ENCODE peak calls at places on chromosomes 16 and 17, in four cellular contexts. A is left ventricle myocardium inferior; F is CD4-positive, alpha-beta memory T cell; V is substantia nigra. Q is an unnamed sample.

GRCh38 chr17:80660527-80661198 is 116.0 kb downstream of the RPTOR start:
- DNase-seq in V (no peak), F (no peak), A (no peak), Q (no peak)

GRCh38 chr16:68358951-68359350 is 48.1 kb downstream of the PRMT7 start:
- DNase-seq in V (no peak), A (no peak), F (no peak), Q (no peak)

GRCh38 chr17:65163990-65164495 is 26.9 kb downstream of the RGS9 start:
- DNase-seq in F (peak), A (no peak), V (no peak), Q (no peak)

GRCh38 chr17:7380855-7381683 is at the start of gene TNK1:
- DNase-seq in A (peak), F (no peak), V (no peak), Q (no peak)

GRCh38 chr17:11554042-11554441 is 44.2 kb upstream of the DNAH9 start:
- DNase-seq in V (no peak), F (no peak), A (no peak), Q (no peak)

GRCh38 chr17:44049294-44050080 is 17.0 kb downstream of the LSM12 start:
- DNase-seq in A (no peak), F (no peak), V (no peak), Q (no peak)

GRCh38 chr17:44223574-44224046 is 4.1 kb upstream of the UBTF start:
- DNase-seq in A (no peak), F (no peak), V (peak), Q (no peak)

GRCh38 chr17:67032382-67032781 is 12.0 kb upstream of the CACNG1 start:
- DNase-seq in V (no peak), F (no peak), A (no peak), Q (no peak)

GRCh38 chr17:77491921-77492445 is 351.2 kb downstream of the SEC14L1 start:
- DNase-seq in A (peak), F (no peak), V (no peak), Q (no peak)

GRCh38 chr16:20740007-20740883 is 1.4 kb downstream of the THUMPD1 start:
- DNase-seq in F (peak), V (no peak), A (no peak), Q (no peak)

GRCh38 chr16:3880623-3881498 is at the start of gene CREBBP:
- DNase-seq in F (peak), A (peak), V (peak), Q (peak)

GRCh38 chr17:1707107-1707506 is 3.1 kb downstream of the TLCD2 start:
- DNase-seq in A (no peak), F (peak), V (no peak), Q (no peak)
- H3K27ac ChIP-seq in A (no peak), F (peak), V (no peak), Q (no peak)

GRCh38 chr16:69833791-69834282 is 71.7 kb downstream of the WWP2 start:
- DNase-seq in V (no peak), F (no peak), A (no peak), Q (no peak)
- H3K27ac ChIP-seq in V (no peak), F (no peak), A (peak), Q (no peak)

GRCh38 chr17:57739402-57740224 is 5.5 kb downstream of the CCDC182 start:
- DNase-seq in A (no peak), V (no peak), F (peak), Q (no peak)
- H3K27ac ChIP-seq in A (no peak), V (no peak), F (no peak), Q (no peak)

GRCh38 chr17:59024916-59025315 is 81.8 kb downstream of the TRIM37 start:
- DNase-seq in F (no peak), A (no peak), V (no peak), Q (no peak)

GRCh38 chr17:59028328-59028727 is 78.4 kb downstream of the TRIM37 start:
- DNase-seq in A (no peak), V (no peak), F (no peak), Q (no peak)

GRCh38 chr17:59030811-59031210 is 75.9 kb downstream of the TRIM37 start:
- DNase-seq in F (no peak), A (no peak), V (no peak), Q (no peak)

GRCh38 chr17:59027750-59028149 is 78.9 kb downstream of the TRIM37 start:
- DNase-seq in V (no peak), F (no peak), A (no peak), Q (no peak)

DNA sequence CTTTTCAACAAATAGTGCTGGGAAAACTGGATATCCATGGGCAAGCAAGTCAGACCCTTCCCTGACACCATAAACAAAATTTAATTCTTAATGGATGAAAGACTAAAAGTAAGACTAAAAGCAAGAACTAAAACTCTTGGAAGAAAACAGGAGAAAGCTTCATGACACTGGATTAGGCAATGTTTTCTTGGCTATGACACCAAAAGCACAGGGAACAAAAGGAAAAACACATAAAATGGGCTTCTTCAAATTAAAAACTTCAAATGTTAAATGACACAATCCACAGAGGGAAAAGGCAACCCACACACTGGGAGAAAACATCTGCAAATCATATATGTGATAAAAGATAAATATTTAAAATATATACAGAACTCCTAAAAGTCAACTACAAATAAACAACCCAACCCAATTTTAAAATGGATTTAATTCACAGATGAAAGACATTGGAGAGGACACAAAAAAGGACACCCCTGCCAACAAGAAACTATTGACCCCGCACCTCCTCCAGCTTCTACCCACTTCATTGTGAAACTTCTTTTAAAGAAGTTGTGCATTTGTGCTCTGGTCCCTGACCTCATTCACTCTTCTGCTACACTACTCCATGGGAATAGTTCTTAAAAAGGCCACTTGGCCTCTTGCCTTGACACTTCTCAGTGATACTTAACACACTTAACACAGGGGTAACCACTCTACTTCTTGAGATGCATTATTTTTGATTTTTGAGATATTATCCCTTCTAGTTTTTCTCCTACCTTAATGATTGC is 80.3 kb downstream of the TRIM37 start:
- DNase-seq in V (no peak), A (no peak), F (no peak), Q (no peak)
- H3K27ac ChIP-seq in V (no peak), A (peak), F (no peak), Q (no peak)

DNA sequence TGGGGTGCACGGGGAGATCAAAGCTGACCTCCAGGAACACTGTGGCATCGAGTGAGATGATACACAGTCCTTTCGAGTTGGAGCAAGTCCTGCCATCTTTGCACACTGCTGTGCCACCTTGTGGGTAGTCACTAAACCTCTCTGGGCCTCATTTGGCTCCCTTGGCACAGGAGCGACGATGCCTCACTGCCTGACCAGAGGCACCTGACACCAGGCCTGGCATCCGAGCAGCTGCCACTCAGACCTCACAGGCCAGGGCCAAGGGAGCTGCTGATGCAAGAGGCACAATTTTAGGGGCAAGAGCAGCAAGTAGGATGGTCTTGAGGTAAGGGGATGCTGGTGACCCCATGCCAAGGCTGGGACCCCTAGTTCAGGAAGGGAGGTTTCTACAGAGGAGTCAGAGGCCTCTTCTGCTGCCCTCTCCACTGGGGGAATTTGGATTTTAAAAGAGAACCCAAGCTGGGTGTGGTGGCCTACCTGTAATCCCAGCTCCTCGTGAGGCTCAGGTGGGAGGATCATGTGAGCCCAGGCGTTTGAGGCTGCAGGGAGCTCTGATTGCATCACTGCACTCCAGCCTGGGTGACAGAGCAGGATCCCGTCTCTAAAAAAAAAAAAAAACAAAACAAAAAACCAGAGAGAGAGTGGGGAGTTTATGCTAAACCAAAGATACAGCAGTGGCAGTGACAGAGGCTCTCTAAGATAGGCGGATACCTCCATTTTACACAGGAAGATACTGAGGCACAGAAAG is 6.7 kb upstream of the ADGRG1 start:
- DNase-seq in V (no peak), F (no peak), A (no peak), Q (no peak)
- H3K27ac ChIP-seq in V (peak), F (no peak), A (no peak), Q (no peak)

Q was measured in caudate nucleus.